ENCODE peak calls at places on chromosomes 11 and 22, in six cellular contexts. U is HCT116, R is H1, S is K562, Q is SK-N-SH, X is HepG2. K is an unnamed sample.

GRCh38 chr11:57763568-57763967 is 2.0 kb downstream of the CTNND1 start:
- DNase-seq in S (peak; percentile 40), U (no peak), Q (peak; percentile 45), X (peak; percentile 50), R (no peak), K (no peak)

GRCh38 chr11:27228891-27229290 is 134.1 kb downstream of the CCDC34 start:
- DNase-seq in R (no peak), U (no peak), X (no peak), Q (no peak), S (no peak), K (no peak)

GRCh38 chr11:34395916-34396555 is 38.2 kb upstream of the ABTB2 start:
- DNase-seq in X (no peak), S (no peak), Q (no peak), U (no peak), R (no peak), K (peak; percentile 66)

GRCh38 chr11:22711212-22711770 is 44.9 kb downstream of the GAS2 start:
- DNase-seq in X (no peak), S (no peak), Q (no peak), U (no peak), R (no peak), K (peak; percentile 50)

GRCh38 chr11:57349491-57350274 is 11.5 kb downstream of the P2RX3 start:
- DNase-seq in R (no peak), Q (peak; percentile 88), U (peak; percentile 26), X (peak; percentile 35), S (peak; percentile 87), K (peak; percentile 57)

GRCh38 chr11:45794169-45794568 is 10.8 kb upstream of the SLC35C1 start:
- DNase-seq in R (no peak), X (no peak), Q (no peak), U (no peak), S (no peak), K (peak; percentile 19)

GRCh38 chr11:94737171-94737611 is 31.0 kb upstream of the AMOTL1 start:
- DNase-seq in Q (no peak), U (no peak), S (no peak), R (no peak), X (peak; percentile 11), K (peak; percentile 80)

GRCh38 chr11:2779981-2780849 is 80.4 kb upstream of the KCNQ1OT1 start:
- DNase-seq in U (no peak), Q (peak; percentile 71), X (peak; percentile 23), S (peak; percentile 30), R (no peak), K (no peak)

GRCh38 chr11:16604784-16605439 is 133.5 kb upstream of the C11orf58 start:
- DNase-seq in X (no peak), Q (peak; percentile 84), U (no peak), S (peak; percentile 64), R (no peak), K (peak; percentile 39)

GRCh38 chr11:113664069-113664980 is 41.8 kb downstream of the TMPRSS5 start:
- DNase-seq in S (peak; percentile 49), R (no peak), U (peak; percentile 7), X (peak; percentile 18), Q (no peak), K (no peak)

GRCh38 chr11:12220305-12220704 is 109.9 kb downstream of the MICAL2 start:
- DNase-seq in Q (no peak), X (no peak), U (no peak), S (no peak), R (no peak), K (no peak)

GRCh38 chr11:1305558-1306056 is 3.8 kb downstream of the TOLLIP start:
- DNase-seq in S (no peak), X (no peak), R (no peak), Q (peak; percentile 12), U (no peak), K (no peak)

GRCh38 chr11:131561486-131561885 is 191.1 kb downstream of the NTM start:
- DNase-seq in U (no peak), R (no peak), X (no peak), Q (no peak), S (no peak), K (no peak)

GRCh38 chr11:74462631-74463030 is 4.7 kb downstream of the KCNE3 start:
- DNase-seq in X (no peak), S (no peak), U (no peak), Q (no peak), R (no peak), K (no peak)

GRCh38 chr11:113281052-113281725 is 33.2 kb upstream of the TTC12 start:
- DNase-seq in S (no peak), Q (no peak), R (no peak), X (no peak), U (no peak), K (no peak)

GRCh38 chr22:25219211-25219689 is at the start of gene CRYBB2:
- DNase-seq in S (no peak), U (no peak), X (no peak), Q (no peak), R (no peak), K (no peak)

GRCh38 chr11:16605440-16605970 is 132.9 kb upstream of the C11orf58 start:
- DNase-seq in S (peak; percentile 36), R (no peak), X (no peak), U (no peak), Q (peak; percentile 58), K (peak; percentile 14)

GRCh38 chr11:33452806-33453205 is 195.6 kb downstream of the HIPK3 start:
- DNase-seq in U (no peak), S (no peak), Q (no peak), R (no peak), X (no peak), K (no peak)

GRCh38 chr11:127074151-127074761 is 73.7 kb upstream of the KIRREL3 start:
- DNase-seq in U (no peak), S (peak; percentile 16), Q (peak; percentile 36), X (peak; percentile 38), R (peak; percentile 21), K (peak; percentile 56)

GRCh38 chr22:35205956-35206355 is 51.3 kb upstream of the HMGXB4 start:
- DNase-seq in U (no peak), Q (no peak), X (no peak), R (no peak), S (no peak), K (no peak)

GRCh38 chr11:95920460-95921105 is 3.3 kb downstream of the MTMR2 start:
- DNase-seq in X (no peak), Q (no peak), R (no peak), U (no peak), S (no peak), K (no peak)

GRCh38 chr22:19352766-19353165 is 61.2 kb upstream of the CLTCL1 start:
- DNase-seq in U (no peak), R (no peak), X (no peak), Q (no peak), S (no peak), K (no peak)

GRCh38 chr11:19472679-19473078 is 231.9 kb upstream of the E2F8 start:
- DNase-seq in R (no peak), Q (no peak), U (no peak), S (no peak), X (no peak), K (no peak)

GRCh38 chr11:17897495-17897894 is 115.4 kb downstream of the SERGEF start:
- DNase-seq in X (no peak), Q (peak; percentile 49), U (no peak), R (no peak), S (no peak), K (no peak)

GRCh38 chr22:45544588-45545170 is 42.0 kb downstream of the FBLN1 start:
- DNase-seq in Q (no peak), X (no peak), U (no peak), S (no peak), R (no peak), K (no peak)

GRCh38 chr22:41816241-41816640 is 15.8 kb downstream of the CCDC134 start:
- DNase-seq in U (no peak), X (no peak), Q (no peak), R (no peak), S (no peak), K (no peak)

GRCh38 chr11:44244649-44245308 is 65.2 kb downstream of the ALX4 start:
- DNase-seq in Q (no peak), R (no peak), U (no peak), S (no peak), X (no peak), K (no peak)

DNA sequence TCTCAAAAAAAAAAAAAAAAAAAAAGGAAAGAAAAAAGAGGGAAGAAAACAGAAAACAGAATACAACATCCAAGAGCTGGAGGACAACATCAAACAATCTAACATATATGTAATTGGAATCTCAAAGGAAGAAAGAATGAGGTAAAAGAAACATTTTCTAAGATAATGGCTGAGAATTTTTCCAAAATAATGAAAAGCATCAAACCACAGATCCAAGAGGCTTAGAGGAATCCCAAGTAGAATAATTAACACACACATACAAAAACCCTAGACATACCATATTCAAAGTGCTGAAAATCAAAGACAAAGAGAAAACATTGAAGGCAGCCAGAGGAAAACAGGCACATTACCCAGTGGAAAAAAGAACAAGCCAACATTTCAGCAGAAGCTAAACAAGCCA is 4.9 kb downstream of the SULT4A1 start:
- DNase-seq in S (no peak), Q (no peak), U (no peak), R (no peak), X (no peak), K (no peak)
- TF ChIP-seq JUND in S (no peak), Q (no peak), U (no peak), R (no peak), X (no peak), K (no peak)

DNA sequence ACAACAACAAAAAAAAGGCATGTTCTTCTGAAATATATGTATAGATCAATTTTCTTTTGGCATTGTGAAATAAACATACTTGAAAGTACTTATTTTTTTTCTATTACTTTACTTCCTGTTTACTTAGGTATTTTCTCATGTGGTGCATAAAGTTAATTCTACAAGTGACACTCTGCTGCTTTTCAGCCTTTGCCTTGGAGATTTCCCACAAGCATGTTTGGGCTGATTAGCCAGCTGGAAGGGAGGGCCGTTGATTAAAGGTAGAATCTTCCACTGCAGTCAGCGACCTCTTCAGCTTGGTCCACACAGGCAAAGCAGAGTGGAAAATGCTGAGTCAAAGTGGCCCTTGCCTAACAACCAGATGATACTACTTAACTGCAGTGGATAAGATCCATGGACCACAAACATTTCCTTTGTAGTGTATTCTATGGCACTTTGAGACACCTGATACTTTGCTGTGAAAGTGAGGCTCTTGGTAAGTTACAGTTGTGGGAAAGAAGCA is 176.0 kb downstream of the ARHGAP42 start:
- DNase-seq in U (no peak), X (no peak), S (peak; percentile 26), Q (no peak), R (no peak), K (no peak)
- TF ChIP-seq JUND in U (no peak), X (no peak), S (peak; percentile 36), Q (no peak), R (no peak), K (no peak)

GRCh38 chr11:78226684-78227680 is 38.3 kb downstream of the USP35 start:
- DNase-seq in U (no peak), X (no peak), Q (no peak), R (no peak), S (no peak), K (peak; percentile 22)

GRCh38 chr11:78230161-78230877 is 41.6 kb downstream of the USP35 start:
- DNase-seq in X (no peak), U (no peak), R (no peak), Q (peak; percentile 54), S (no peak), K (no peak)

GRCh38 chr11:78229106-78229505 is 40.4 kb downstream of the USP35 start:
- DNase-seq in X (no peak), S (no peak), R (no peak), Q (no peak), U (no peak), K (no peak)

GRCh38 chr11:78227906-78228305 is 39.2 kb downstream of the USP35 start:
- DNase-seq in Q (no peak), R (no peak), S (no peak), U (no peak), X (no peak), K (no peak)

GRCh38 chr11:78228467-78228866 is 39.7 kb downstream of the USP35 start:
- DNase-seq in S (peak; percentile 52), X (peak; percentile 65), Q (peak; percentile 72), U (peak; percentile 32), R (no peak), K (peak; percentile 77)
- TF ChIP-seq JUND in S (no peak), X (no peak), Q (no peak), U (no peak), R (no peak), K (no peak)

GRCh38 chr11:67436459-67437081 is 912 bp downstream of the PTPRCAP start:
- DNase-seq in R (peak; percentile 69), Q (no peak), X (no peak), U (no peak), S (peak; percentile 56), K (peak; percentile 60)
- TF ChIP-seq JUND in R (no peak), Q (no peak), X (no peak), U (no peak), S (no peak), K (no peak)

K was measured in T47D.